ENCODE peak calls at places on chromosome 12, in ten cellular contexts. C is progenitor cell of endocrine pancreas, W is GM20000, E is spleen, Y is astrocyte of the cerebellum, F is fibroblast of the aortic adventitia, I is lower leg skin, D is GM10248, G is heart right ventricle, S is MCF 10A. N is an unnamed sample.

GRCh38 chr12:85036241-85036707 is at the start of the genes LRRIQ1 and TSPAN19:
- DNase-seq in C (peak; percentile 53), W (peak; percentile 63), E (peak; percentile 67), Y (peak; percentile 86), F (peak; percentile 89), I (peak; percentile 19), D (peak; percentile 57), G (no peak), S (peak; percentile 93), N (no peak)

GRCh38 chr12:86663691-86664090 is 407.5 kb upstream of the MGAT4C start:
- DNase-seq in C (no peak), W (no peak), E (no peak), Y (peak; percentile 9), F (peak; percentile 7), I (no peak), D (no peak), G (no peak), S (peak; percentile 30), N (no peak)

GRCh38 chr12:13713746-13714400 is 267.5 kb downstream of the GRIN2B start:
- DNase-seq in C (no peak), W (no peak), E (no peak), Y (no peak), F (no peak), I (no peak), D (no peak), G (no peak), S (no peak), N (no peak)

GRCh38 chr12:107651867-107652449 is 33.6 kb upstream of the PWP1 start:
- DNase-seq in C (no peak), W (no peak), E (no peak), Y (no peak), F (no peak), I (no peak), D (no peak), G (no peak), S (no peak), N (no peak)

GRCh38 chr12:45435945-45436710 is 220.2 kb downstream of the ANO6 start:
- DNase-seq in C (no peak), W (no peak), E (no peak), Y (no peak), F (no peak), I (no peak), D (no peak), G (no peak), S (no peak), N (no peak)

GRCh38 chr12:110658882-110659281 is 30.0 kb downstream of the HVCN1 start:
- DNase-seq in C (no peak), W (no peak), E (no peak), Y (no peak), F (no peak), I (no peak), D (no peak), G (no peak), S (no peak), N (no peak)

GRCh38 chr12:2289525-2289924 is 236.7 kb downstream of the CACNA1C start:
- DNase-seq in C (no peak), W (no peak), E (no peak), Y (no peak), F (no peak), I (no peak), D (no peak), G (no peak), S (no peak), N (no peak)

GRCh38 chr12:13097526-13097925 is 5.9 kb downstream of the GSG1 start:
- DNase-seq in C (no peak), W (no peak), E (no peak), Y (no peak), F (peak; percentile 76), I (no peak), D (no peak), G (no peak), S (no peak), N (no peak)

GRCh38 chr12:100346660-100347059 is 10.2 kb upstream of the SLC17A8 start:
- DNase-seq in C (no peak), W (no peak), E (no peak), Y (no peak), F (no peak), I (no peak), D (no peak), G (no peak), S (no peak), N (no peak)

GRCh38 chr12:95215925-95216324 is 1.3 kb downstream of the FGD6 start:
- DNase-seq in C (no peak), W (no peak), E (no peak), Y (peak; percentile 41), F (peak; percentile 74), I (no peak), D (no peak), G (no peak), S (peak; percentile 75), N (no peak)

GRCh38 chr12:130429656-130430505 is 92.2 kb downstream of the PIWIL1 start:
- DNase-seq in C (no peak), W (no peak), E (peak; percentile 56), Y (no peak), F (no peak), I (no peak), D (no peak), G (no peak), S (no peak), N (no peak)

GRCh38 chr12:71010143-71010479 is 89.6 kb upstream of the PTPRR start:
- DNase-seq in C (no peak), W (no peak), E (no peak), Y (no peak), F (no peak), I (no peak), D (no peak), G (no peak), S (no peak), N (no peak)

GRCh38 chr12:63930971-63931370 is 86.5 kb downstream of the SRGAP1 start:
- DNase-seq in C (no peak), W (no peak), E (no peak), Y (no peak), F (peak; percentile 81), I (no peak), D (no peak), G (no peak), S (peak; percentile 51), N (no peak)

GRCh38 chr12:111066744-111067437 is 146.5 kb upstream of the MYL2 start:
- DNase-seq in C (no peak), W (no peak), E (peak; percentile 30), Y (no peak), F (no peak), I (no peak), D (no peak), G (no peak), S (peak; percentile 47), N (no peak)

GRCh38 chr12:124236651-124237050 is 58.2 kb upstream of the RFLNA start:
- DNase-seq in C (no peak), W (no peak), E (no peak), Y (peak; percentile 73), F (peak; percentile 75), I (no peak), D (no peak), G (no peak), S (no peak), N (no peak)

GRCh38 chr12:58105225-58106119 is 164.1 kb downstream of the ATP23 start:
- DNase-seq in C (no peak), W (no peak), E (no peak), Y (no peak), F (peak; percentile 2), I (no peak), D (no peak), G (no peak), S (no peak), N (no peak)
- TF ChIP-seq CTCF in C (peak; percentile 34), W (no peak), E (no peak), Y (peak; percentile 36), F (peak; percentile 22), I (no peak), D (no peak), G (no peak), S (no peak), N (peak; percentile 42)

GRCh38 chr12:53478865-53479264 is 20.4 kb downstream of the MAP3K12 start:
- DNase-seq in C (no peak), W (no peak), E (no peak), Y (no peak), F (peak; percentile 34), I (no peak), D (no peak), G (no peak), S (no peak), N (no peak)

GRCh38 chr12:53481957-53482586 is 17.2 kb downstream of the MAP3K12 start:
- DNase-seq in C (no peak), W (no peak), E (no peak), Y (no peak), F (no peak), I (no peak), D (no peak), G (no peak), S (no peak), N (no peak)

GRCh38 chr12:53481108-53481442 is 18.2 kb downstream of the MAP3K12 start:
- DNase-seq in C (no peak), W (no peak), E (no peak), Y (no peak), F (no peak), I (no peak), D (no peak), G (no peak), S (no peak), N (no peak)

GRCh38 chr12:53479314-53479713 is 19.9 kb downstream of the MAP3K12 start:
- DNase-seq in C (no peak), W (no peak), E (no peak), Y (no peak), F (no peak), I (no peak), D (no peak), G (no peak), S (no peak), N (no peak)

GRCh38 chr12:53480425-53481107 is 18.7 kb downstream of the MAP3K12 start:
- DNase-seq in C (no peak), W (no peak), E (no peak), Y (no peak), F (no peak), I (no peak), D (no peak), G (no peak), S (no peak), N (no peak)
- TF ChIP-seq CTCF in C (no peak), W (no peak), E (no peak), Y (no peak), F (no peak), I (no peak), D (no peak), G (no peak), S (no peak), N (no peak)

DNA sequence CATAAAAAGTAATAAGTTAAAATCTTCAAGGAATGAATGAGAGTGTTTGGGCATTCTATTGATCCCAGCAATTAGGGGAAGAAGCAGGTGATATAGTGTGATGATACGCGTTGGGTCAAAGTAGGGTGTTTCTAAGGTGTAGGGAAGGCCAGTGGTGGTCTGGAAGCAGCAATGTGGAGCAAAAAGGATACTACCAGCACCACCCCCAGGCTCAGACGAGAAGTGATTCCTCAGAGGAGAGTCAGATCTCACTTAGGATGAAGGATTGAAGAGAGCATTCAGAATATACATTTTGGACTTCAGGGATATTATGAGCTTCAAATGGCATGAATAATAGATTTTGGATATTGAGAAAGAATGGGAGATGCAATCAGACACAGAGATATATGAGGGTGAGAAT is 497.6 kb downstream of the RMST start:
- DNase-seq in C (no peak), W (no peak), E (no peak), Y (no peak), F (no peak), I (no peak), D (no peak), G (no peak), S (no peak), N (no peak)
- TF ChIP-seq CTCF in C (no peak), W (no peak), E (no peak), Y (no peak), F (no peak), I (no peak), D (no peak), G (no peak), S (no peak), N (no peak)

GRCh38 chr12:54138219-54138618 is 50.6 kb downstream of the SMUG1 start:
- DNase-seq in C (no peak), W (no peak), E (no peak), Y (no peak), F (no peak), I (no peak), D (no peak), G (no peak), S (no peak), N (no peak)
- TF ChIP-seq CTCF in C (peak; percentile 19), W (no peak), E (no peak), Y (no peak), F (no peak), I (no peak), D (no peak), G (no peak), S (no peak), N (no peak)

N was measured in osteocyte.